ENCODE peak calls at places on chromosomes 6 and 20, in four cellular contexts. One of them, this sample, is unnamed.

GRCh38 chr20:30286157-30286556 is 971.3 kb upstream of the DEFB115 start:
- DNase-seq in neural progenitor cell: no peak
- DNase-seq in AG10803: no peak
- DNase-seq in neural crest cell: no peak
- DNase-seq in this sample: no peak

GRCh38 chr6:28543671-28544131 is 18.0 kb downstream of the GPX5 start:
- DNase-seq in neural progenitor cell: peak; percentile 64
- DNase-seq in AG10803: no peak
- DNase-seq in neural crest cell: peak; percentile 14
- DNase-seq in this sample: peak; percentile 55

GRCh38 chr20:7159903-7160302 is 392.4 kb downstream of the BMP2 start:
- DNase-seq in neural progenitor cell: no peak
- DNase-seq in AG10803: no peak
- DNase-seq in neural crest cell: no peak
- DNase-seq in this sample: no peak

GRCh38 chr6:169564453-169565240 is 137.2 kb downstream of the WDR27 start:
- DNase-seq in neural progenitor cell: no peak
- DNase-seq in AG10803: no peak
- DNase-seq in neural crest cell: no peak
- DNase-seq in this sample: no peak

GRCh38 chr6:85580878-85581267 is 12.8 kb downstream of the SNX14 start:
- DNase-seq in neural progenitor cell: no peak
- DNase-seq in AG10803: peak; percentile 32
- DNase-seq in neural crest cell: no peak
- DNase-seq in this sample: no peak

GRCh38 chr6:144678844-144679243 is 393.7 kb downstream of the UTRN start:
- DNase-seq in neural progenitor cell: no peak
- DNase-seq in AG10803: peak; percentile 77
- DNase-seq in neural crest cell: no peak
- DNase-seq in this sample: no peak

GRCh38 chr6:43143235-43144124 is 27.6 kb upstream of the SRF start:
- DNase-seq in neural progenitor cell: peak; percentile 95
- DNase-seq in AG10803: peak; percentile 89
- DNase-seq in neural crest cell: peak; percentile 87
- DNase-seq in this sample: peak; percentile 87

GRCh38 chr6:95383878-95384277 is 193.5 kb upstream of the MANEA start:
- DNase-seq in neural progenitor cell: no peak
- DNase-seq in AG10803: no peak
- DNase-seq in neural crest cell: no peak
- DNase-seq in this sample: no peak

GRCh38 chr6:79335133-79335674 is 100.7 kb upstream of the HMGN3 start:
- DNase-seq in neural progenitor cell: no peak
- DNase-seq in AG10803: no peak
- DNase-seq in neural crest cell: no peak
- DNase-seq in this sample: no peak

GRCh38 chr6:105326838-105327745 is 75.8 kb downstream of the PREP start:
- DNase-seq in neural progenitor cell: no peak
- DNase-seq in AG10803: peak; percentile 52
- DNase-seq in neural crest cell: no peak
- DNase-seq in this sample: no peak

GRCh38 chr6:130913119-130913518 is 85.9 kb downstream of the SMLR1 start:
- DNase-seq in neural progenitor cell: peak; percentile 31
- DNase-seq in AG10803: no peak
- DNase-seq in neural crest cell: no peak
- DNase-seq in this sample: no peak

GRCh38 chr6:147392917-147393625 is 115.4 kb upstream of the SAMD5 start:
- DNase-seq in neural progenitor cell: no peak
- DNase-seq in AG10803: no peak
- DNase-seq in neural crest cell: no peak
- DNase-seq in this sample: no peak

GRCh38 chr6:30781697-30782424 is 37.5 kb upstream of the IER3 start:
- DNase-seq in neural progenitor cell: no peak
- DNase-seq in AG10803: peak; percentile 99
- DNase-seq in neural crest cell: no peak
- DNase-seq in this sample: no peak

GRCh38 chr20:34547844-34548613 is 10.5 kb upstream of the MAP1LC3A start:
- DNase-seq in neural progenitor cell: no peak
- DNase-seq in AG10803: no peak
- DNase-seq in neural crest cell: no peak
- DNase-seq in this sample: no peak

GRCh38 chr20:9985281-9985680 is 49.5 kb upstream of the ANKEF1 start:
- DNase-seq in neural progenitor cell: no peak
- DNase-seq in AG10803: no peak
- DNase-seq in neural crest cell: no peak
- DNase-seq in this sample: no peak

GRCh38 chr20:36988494-36988966 is 37.0 kb upstream of the SAMHD1 start:
- DNase-seq in neural progenitor cell: no peak
- DNase-seq in AG10803: peak; percentile 22
- DNase-seq in neural crest cell: no peak
- DNase-seq in this sample: no peak

GRCh38 chr6:169811072-169811471 is 59.6 kb downstream of the ERMARD start:
- DNase-seq in neural progenitor cell: peak; percentile 51
- DNase-seq in AG10803: no peak
- DNase-seq in neural crest cell: no peak
- DNase-seq in this sample: no peak

GRCh38 chr6:87053312-87053711 is 41.6 kb downstream of the CGA start:
- DNase-seq in neural progenitor cell: no peak
- DNase-seq in AG10803: no peak
- DNase-seq in neural crest cell: no peak
- DNase-seq in this sample: no peak

GRCh38 chr20:57612436-57612835 is 7.8 kb downstream of the ZBP1 start:
- DNase-seq in neural progenitor cell: no peak
- DNase-seq in AG10803: no peak
- DNase-seq in neural crest cell: no peak
- DNase-seq in this sample: no peak

GRCh38 chr6:163688971-163689370 is 274.5 kb downstream of the QKI start:
- DNase-seq in neural progenitor cell: no peak
- DNase-seq in AG10803: no peak
- DNase-seq in neural crest cell: no peak
- DNase-seq in this sample: no peak

GRCh38 chr6:47168176-47168575 is 126.0 kb upstream of the ADGRF1 start:
- DNase-seq in neural progenitor cell: no peak
- DNase-seq in AG10803: peak; percentile 96
- DNase-seq in neural crest cell: no peak
- DNase-seq in this sample: no peak

GRCh38 chr6:169792306-169793015 is 41.0 kb downstream of the ERMARD start:
- DNase-seq in neural progenitor cell: no peak
- DNase-seq in AG10803: no peak
- DNase-seq in neural crest cell: no peak
- DNase-seq in this sample: no peak

GRCh38 chr6:127117979-127118504 is 429 bp upstream of the RSPO3 start:
- DNase-seq in neural progenitor cell: peak; percentile 71
- DNase-seq in AG10803: no peak
- DNase-seq in neural crest cell: peak; percentile 24
- DNase-seq in this sample: peak; percentile 57

GRCh38 chr6:108323710-108324109 is 28.9 kb downstream of the AFG1L start:
- DNase-seq in neural progenitor cell: no peak
- DNase-seq in AG10803: no peak
- DNase-seq in neural crest cell: no peak
- DNase-seq in this sample: no peak

GRCh38 chr6:30985490-30985889 is 2.0 kb downstream of the MUC21 start:
- DNase-seq in neural progenitor cell: no peak
- DNase-seq in AG10803: peak; percentile 4
- DNase-seq in neural crest cell: no peak
- DNase-seq in this sample: no peak

GRCh38 chr6:158627168-158627939 is 17.2 kb downstream of the DYNLT1 start:
- DNase-seq in neural progenitor cell: no peak
- DNase-seq in AG10803: no peak
- DNase-seq in neural crest cell: no peak
- DNase-seq in this sample: peak; percentile 18

GRCh38 chr20:478949-479429 is 16.7 kb upstream of the TBC1D20 start:
- DNase-seq in neural progenitor cell: peak; percentile 52
- DNase-seq in AG10803: peak; percentile 64
- DNase-seq in neural crest cell: peak; percentile 16
- DNase-seq in this sample: peak; percentile 7

GRCh38 chr6:125867483-125867935 is 76.7 kb downstream of the NCOA7 start:
- DNase-seq in neural progenitor cell: peak; percentile 2
- DNase-seq in AG10803: peak; percentile 86
- DNase-seq in neural crest cell: no peak
- DNase-seq in this sample: no peak

GRCh38 chr6:161486326-161486725 is 212.5 kb upstream of the AGPAT4 start:
- DNase-seq in neural progenitor cell: no peak
- DNase-seq in AG10803: peak; percentile 37
- DNase-seq in neural crest cell: no peak
- DNase-seq in this sample: no peak

GRCh38 chr6:14763139-14763538 is 482.7 kb upstream of the JARID2 start:
- DNase-seq in neural progenitor cell: no peak
- DNase-seq in AG10803: peak; percentile 39
- DNase-seq in neural crest cell: no peak
- DNase-seq in this sample: no peak

GRCh38 chr20:47220161-47220582 is 136.3 kb downstream of the ZMYND8 start:
- DNase-seq in neural progenitor cell: peak; percentile 66
- DNase-seq in AG10803: peak; percentile 10
- DNase-seq in neural crest cell: peak; percentile 65
- DNase-seq in this sample: peak; percentile 49

GRCh38 chr6:41655706-41656668 is 17.7 kb downstream of the MDFI start:
- DNase-seq in neural progenitor cell: peak; percentile 30
- DNase-seq in AG10803: no peak
- DNase-seq in neural crest cell: no peak
- DNase-seq in this sample: no peak

DNA sequence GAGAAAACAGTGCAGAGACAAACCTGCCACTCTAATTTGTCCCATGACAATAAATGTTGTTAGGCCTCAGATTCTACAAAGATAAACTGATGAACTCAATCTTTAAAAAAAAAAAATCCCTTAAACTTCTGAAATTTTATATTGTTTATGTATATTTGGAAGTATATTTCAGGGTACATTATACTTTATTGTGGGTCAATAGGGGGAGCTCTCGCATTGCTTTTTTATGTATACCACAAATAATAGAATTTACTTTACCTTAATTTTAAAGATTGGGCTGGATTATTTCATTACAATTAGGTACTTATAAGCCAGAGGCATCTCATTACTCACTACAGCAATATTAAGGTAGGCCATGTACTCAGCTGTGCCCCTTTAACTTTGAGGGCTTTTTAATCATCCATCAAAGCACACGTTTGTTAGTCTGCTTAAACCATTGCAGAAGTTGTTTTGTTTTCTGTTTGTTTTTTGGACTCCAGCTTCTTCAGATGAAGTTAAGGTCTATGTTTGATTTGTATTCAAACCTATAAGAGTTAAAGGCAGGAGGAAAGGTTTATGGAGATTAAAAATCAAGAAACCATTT is 56.3 kb upstream of the EYA4 start:
- DNase-seq in neural progenitor cell: peak; percentile 29
- DNase-seq in AG10803: peak; percentile 31
- DNase-seq in neural crest cell: no peak
- DNase-seq in this sample: no peak
- TF ChIP-seq CTCF in neural progenitor cell: peak; percentile 84
- TF ChIP-seq CTCF in AG10803: peak; percentile 63
- TF ChIP-seq CTCF in neural crest cell: peak; percentile 76
- TF ChIP-seq CTCF in this sample: peak; percentile 62

GRCh38 chr6:111727798-111728197 is 122.1 kb upstream of the TRAF3IP2 start:
- DNase-seq in neural progenitor cell: no peak
- DNase-seq in AG10803: no peak
- DNase-seq in neural crest cell: no peak
- DNase-seq in this sample: no peak
- TF ChIP-seq CTCF in neural progenitor cell: peak; percentile 44
- TF ChIP-seq CTCF in AG10803: peak; percentile 33
- TF ChIP-seq CTCF in neural crest cell: no peak
- TF ChIP-seq CTCF in this sample: no peak

GRCh38 chr6:156686429-156686939 is 90.7 kb upstream of the ARID1B start:
- DNase-seq in neural progenitor cell: peak; percentile 80
- DNase-seq in AG10803: peak; percentile 51
- DNase-seq in neural crest cell: no peak
- DNase-seq in this sample: peak; percentile 43
- TF ChIP-seq CTCF in neural progenitor cell: peak; percentile 31
- TF ChIP-seq CTCF in AG10803: peak; percentile 57
- TF ChIP-seq CTCF in neural crest cell: peak; percentile 63
- TF ChIP-seq CTCF in this sample: no peak

GRCh38 chr6:167045828-167046580 is 46.8 kb downstream of the CEP43 start:
- DNase-seq in neural progenitor cell: no peak
- DNase-seq in AG10803: no peak
- DNase-seq in neural crest cell: no peak
- DNase-seq in this sample: no peak

GRCh38 chr6:167049275-167049674 is 50.1 kb downstream of the CEP43 start:
- DNase-seq in neural progenitor cell: no peak
- DNase-seq in AG10803: no peak
- DNase-seq in neural crest cell: no peak
- DNase-seq in this sample: no peak

GRCh38 chr6:167046861-167047495 is 47.8 kb downstream of the CEP43 start:
- DNase-seq in neural progenitor cell: no peak
- DNase-seq in AG10803: no peak
- DNase-seq in neural crest cell: no peak
- DNase-seq in this sample: no peak

GRCh38 chr6:167047554-167047953 is 48.4 kb downstream of the CEP43 start:
- DNase-seq in neural progenitor cell: no peak
- DNase-seq in AG10803: no peak
- DNase-seq in neural crest cell: no peak
- DNase-seq in this sample: no peak

DNA sequence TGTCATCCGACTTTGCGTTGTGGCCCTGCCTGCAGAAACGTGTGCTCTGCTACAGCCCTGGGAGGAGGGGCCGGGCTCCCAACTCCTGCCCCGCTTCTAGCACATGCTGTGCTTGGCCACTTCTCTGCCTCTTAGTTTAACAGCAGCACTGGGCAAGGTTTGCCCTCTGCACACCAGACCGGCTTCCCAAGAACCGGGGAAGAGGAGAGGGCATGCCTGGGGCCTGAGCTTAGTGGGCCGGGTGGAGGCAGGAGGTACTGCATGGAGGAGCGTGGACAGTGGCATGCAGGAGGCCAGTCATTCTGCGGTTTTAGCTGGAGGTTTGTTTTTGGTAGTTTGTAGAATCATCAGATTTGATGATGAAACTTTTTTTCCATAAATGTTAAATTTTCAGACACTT is 45.5 kb downstream of the CEP43 start:
- DNase-seq in neural progenitor cell: no peak
- DNase-seq in AG10803: peak; percentile 5
- DNase-seq in neural crest cell: no peak
- DNase-seq in this sample: no peak
- TF ChIP-seq CTCF in neural progenitor cell: no peak
- TF ChIP-seq CTCF in AG10803: no peak
- TF ChIP-seq CTCF in neural crest cell: no peak
- TF ChIP-seq CTCF in this sample: no peak

DNA sequence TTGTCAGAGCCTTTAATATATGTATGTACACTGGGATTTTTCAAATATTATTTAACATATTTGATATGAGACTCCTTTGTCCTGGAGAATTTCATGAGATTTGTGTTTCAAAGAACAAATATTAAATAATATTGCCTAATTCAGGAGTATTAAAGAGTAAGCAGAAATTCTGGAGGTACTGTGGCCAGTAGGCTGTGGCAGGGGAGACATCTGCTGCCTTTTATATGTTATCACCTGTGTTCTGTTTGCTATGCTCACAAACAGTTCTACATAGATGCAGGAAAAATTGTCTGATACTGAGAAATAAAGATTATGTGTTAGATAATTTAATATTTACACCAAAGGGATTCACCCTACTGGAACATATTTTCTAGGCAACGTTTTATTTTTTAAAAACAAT is 395.4 kb upstream of the SLC35B3 start:
- DNase-seq in neural progenitor cell: no peak
- DNase-seq in AG10803: no peak
- DNase-seq in neural crest cell: no peak
- DNase-seq in this sample: no peak
- TF ChIP-seq CTCF in neural progenitor cell: no peak
- TF ChIP-seq CTCF in AG10803: no peak
- TF ChIP-seq CTCF in neural crest cell: no peak
- TF ChIP-seq CTCF in this sample: no peak